ENCODE peak calls at places on chromosomes 5 and 9, in nine cellular contexts. Q is ovary, P is stomach, Y is transverse colon, M is A549, E is K562, X is sigmoid colon, V is HepG2, Z is GM12878. N is an unnamed sample.

GRCh38 chr9:121292801-121293241 is 24.9 kb downstream of the GSN start:
- DNase-seq in Q (no peak), P (no peak), Y (no peak), M (no peak), E (no peak), X (peak), V (no peak), Z (no peak), N (no peak)

GRCh38 chr5:61450170-61450815 is 118.2 kb downstream of the ZSWIM6 start:
- DNase-seq in Q (no peak), P (no peak), Y (no peak), M (peak), E (no peak), X (no peak), V (no peak), Z (no peak), N (no peak)

GRCh38 chr9:36039121-36039520 is 2.4 kb downstream of the RECK start:
- DNase-seq in Q (no peak), P (no peak), Y (no peak), M (no peak), E (no peak), X (no peak), V (no peak), Z (no peak), N (no peak)

GRCh38 chr5:77937015-77937908 is 161.1 kb upstream of the TBCA start:
- DNase-seq in Q (no peak), P (no peak), Y (no peak), M (no peak), E (no peak), X (no peak), V (no peak), Z (peak), N (no peak)

GRCh38 chr9:114779352-114779845 is 26.4 kb downstream of the TNFSF15 start:
- DNase-seq in Q (no peak), P (peak), Y (peak), M (peak), E (no peak), X (no peak), V (no peak), Z (no peak), N (no peak)

GRCh38 chr9:82957526-82958379 is 105.2 kb downstream of the RASEF start:
- DNase-seq in Q (no peak), P (no peak), Y (no peak), M (no peak), E (no peak), X (no peak), V (no peak), Z (no peak), N (no peak)

GRCh38 chr5:151480859-151481258 is 33.5 kb downstream of the SLC36A1 start:
- DNase-seq in Q (no peak), P (no peak), Y (no peak), M (no peak), E (no peak), X (no peak), V (no peak), Z (no peak), N (no peak)

GRCh38 chr5:73722224-73722623 is 96.2 kb downstream of the ARHGEF28 start:
- DNase-seq in Q (no peak), P (no peak), Y (no peak), M (no peak), E (no peak), X (no peak), V (no peak), Z (no peak), N (no peak)

GRCh38 chr5:127051591-127051990 is 21.2 kb upstream of the MARCHF3 start:
- DNase-seq in Q (no peak), P (no peak), Y (no peak), M (no peak), E (no peak), X (no peak), V (no peak), Z (no peak), N (no peak)

GRCh38 chr9:21994526-21994995 is at the start of gene CDKN2B-AS1:
- DNase-seq in Q (peak), P (peak), Y (peak), M (no peak), E (no peak), X (no peak), V (no peak), Z (no peak), N (no peak)

GRCh38 chr5:144684899-144685298 is 514.2 kb downstream of the KCTD16 start:
- DNase-seq in Q (no peak), P (no peak), Y (no peak), M (no peak), E (no peak), X (no peak), V (no peak), Z (no peak), N (no peak)

GRCh38 chr5:1827410-1828397 is 26.5 kb downstream of the NDUFS6 start:
- DNase-seq in Q (no peak), P (no peak), Y (no peak), M (no peak), E (peak), X (peak), V (no peak), Z (no peak), N (no peak)

GRCh38 chr5:75012748-75013147 is 39.6 kb downstream of the GCNT4 start:
- DNase-seq in Q (no peak), P (no peak), Y (no peak), M (no peak), E (no peak), X (no peak), V (no peak), Z (no peak), N (no peak)

GRCh38 chr5:172223901-172224873 is 30.2 kb downstream of the EFCAB9 start:
- DNase-seq in Q (no peak), P (no peak), Y (no peak), M (no peak), E (no peak), X (no peak), V (no peak), Z (peak), N (no peak)

GRCh38 chr5:104708027-104708426 is 1145.4 kb upstream of the NUDT12 start:
- DNase-seq in Q (no peak), P (no peak), Y (no peak), M (no peak), E (no peak), X (no peak), V (no peak), Z (no peak), N (no peak)

GRCh38 chr9:135849186-135849585 is 58.2 kb downstream of the CAMSAP1 start:
- DNase-seq in Q (no peak), P (no peak), Y (no peak), M (no peak), E (no peak), X (no peak), V (no peak), Z (no peak), N (no peak)

GRCh38 chr9:135479469-135480052 is at the start of gene PPP1R26:
- DNase-seq in Q (no peak), P (peak), Y (peak), M (no peak), E (peak), X (no peak), V (no peak), Z (no peak), N (no peak)

GRCh38 chr5:135245521-135246499 is 153.2 kb downstream of the MACROH2A1 start:
- DNase-seq in Q (no peak), P (peak), Y (no peak), M (peak), E (peak), X (peak), V (no peak), Z (no peak), N (no peak)

GRCh38 chr9:114397219-114397847 is 9.6 kb upstream of the AKNA start:
- DNase-seq in Q (no peak), P (no peak), Y (no peak), M (no peak), E (peak), X (no peak), V (no peak), Z (no peak), N (no peak)

GRCh38 chr5:143557061-143557818 is 153.8 kb upstream of the NR3C1 start:
- DNase-seq in Q (no peak), P (no peak), Y (no peak), M (no peak), E (no peak), X (no peak), V (no peak), Z (peak), N (no peak)

GRCh38 chr9:115395511-115396021 is 277.6 kb upstream of the TNC start:
- DNase-seq in Q (no peak), P (no peak), Y (no peak), M (no peak), E (no peak), X (no peak), V (no peak), Z (no peak), N (no peak)

GRCh38 chr9:27003406-27004147 is 1.9 kb downstream of the LRRC19 start:
- DNase-seq in Q (no peak), P (no peak), Y (no peak), M (no peak), E (no peak), X (no peak), V (no peak), Z (no peak), N (no peak)

GRCh38 chr9:68802525-68803015 is 97.5 kb downstream of the PIP5K1B start:
- DNase-seq in Q (no peak), P (no peak), Y (peak), M (no peak), E (no peak), X (no peak), V (no peak), Z (peak), N (no peak)

GRCh38 chr5:1106385-1107166 is 5.3 kb downstream of the SLC12A7 start:
- DNase-seq in Q (no peak), P (no peak), Y (no peak), M (no peak), E (no peak), X (no peak), V (peak), Z (no peak), N (no peak)

GRCh38 chr5:61401726-61402125 is 69.7 kb downstream of the ZSWIM6 start:
- DNase-seq in Q (no peak), P (no peak), Y (no peak), M (no peak), E (peak), X (no peak), V (no peak), Z (no peak), N (no peak)

GRCh38 chr5:9621379-9621903 is 8.7 kb downstream of the TAS2R1 start:
- DNase-seq in Q (no peak), P (no peak), Y (no peak), M (no peak), E (no peak), X (no peak), V (no peak), Z (no peak), N (no peak)

GRCh38 chr5:179747815-179748214 is 15.2 kb downstream of the MAML1 start:
- DNase-seq in Q (no peak), P (no peak), Y (no peak), M (no peak), E (no peak), X (no peak), V (no peak), Z (no peak), N (no peak)

GRCh38 chr5:89546658-89547057 is 663.7 kb upstream of the MEF2C start:
- DNase-seq in Q (no peak), P (no peak), Y (no peak), M (no peak), E (no peak), X (no peak), V (no peak), Z (no peak), N (no peak)

GRCh38 chr9:129667850-129668249 is 2.4 kb downstream of the PRRX2 start:
- DNase-seq in Q (no peak), P (no peak), Y (peak), M (no peak), E (no peak), X (no peak), V (no peak), Z (no peak), N (no peak)

GRCh38 chr9:129669141-129669718 is 3.8 kb downstream of the PRRX2 start:
- DNase-seq in Q (no peak), P (no peak), Y (no peak), M (peak), E (no peak), X (no peak), V (no peak), Z (no peak), N (no peak)

GRCh38 chr9:129671519-129671918 is 6.1 kb downstream of the PRRX2 start:
- DNase-seq in Q (no peak), P (no peak), Y (no peak), M (no peak), E (no peak), X (no peak), V (no peak), Z (no peak), N (no peak)

GRCh38 chr9:129671065-129671464 is 5.6 kb downstream of the PRRX2 start:
- DNase-seq in Q (no peak), P (no peak), Y (no peak), M (no peak), E (no peak), X (no peak), V (no peak), Z (no peak), N (no peak)

GRCh38 chr9:129669946-129670345 is 4.5 kb downstream of the PRRX2 start:
- DNase-seq in Q (no peak), P (no peak), Y (no peak), M (no peak), E (no peak), X (no peak), V (no peak), Z (no peak), N (no peak)
- TF ChIP-seq CTCF in Q (no peak), P (no peak), Y (no peak), M (no peak), E (no peak), X (no peak), V (no peak), Z (no peak), N (no peak)

GRCh38 chr9:137242329-137243204 is 1.5 kb downstream of the TUBB4B start:
- DNase-seq in Q (no peak), P (no peak), Y (no peak), M (no peak), E (no peak), X (no peak), V (no peak), Z (no peak), N (no peak)

GRCh38 chr9:137245450-137246421 is 4.6 kb downstream of the TUBB4B start:
- DNase-seq in Q (no peak), P (no peak), Y (no peak), M (no peak), E (no peak), X (no peak), V (no peak), Z (no peak), N (no peak)

GRCh38 chr9:137244486-137245449 is 3.7 kb downstream of the TUBB4B start:
- DNase-seq in Q (no peak), P (no peak), Y (no peak), M (no peak), E (no peak), X (no peak), V (no peak), Z (no peak), N (no peak)

GRCh38 chr9:137241490-137242328 is 622 bp downstream of the TUBB4B start:
- DNase-seq in Q (peak), P (peak), Y (peak), M (no peak), E (peak), X (peak), V (peak), Z (no peak), N (peak)

GRCh38 chr9:137243626-137244485 is 2.8 kb downstream of the TUBB4B start:
- DNase-seq in Q (no peak), P (no peak), Y (peak), M (no peak), E (no peak), X (no peak), V (no peak), Z (no peak), N (no peak)
- TF ChIP-seq POLR2A in Q (no peak), P (no peak), Y (peak), M (peak), E (peak), X (no peak), V (no peak), Z (no peak), N (no peak)

GRCh38 chr5:102106599-102106998 is 189.5 kb downstream of the SLCO4C1 start:
- DNase-seq in Q (no peak), P (no peak), Y (no peak), M (no peak), E (no peak), X (no peak), V (no peak), Z (no peak), N (no peak)
- TF ChIP-seq EP300 in Q (no peak), P (no peak), Y (no peak), M (no peak), E (no peak), X (no peak), V (no peak), Z (no peak), N (no peak)

GRCh38 chr9:87787735-87788134 is 61.8 kb downstream of the CTSL start:
- DNase-seq in Q (no peak), P (no peak), Y (no peak), M (peak), E (peak), X (no peak), V (no peak), Z (no peak), N (no peak)

GRCh38 chr9:87796232-87796631 is 70.3 kb downstream of the CTSL start:
- DNase-seq in Q (no peak), P (no peak), Y (no peak), M (no peak), E (no peak), X (no peak), V (no peak), Z (no peak), N (no peak)

GRCh38 chr9:87795178-87795577 is 69.3 kb downstream of the CTSL start:
- DNase-seq in Q (no peak), P (no peak), Y (no peak), M (no peak), E (no peak), X (no peak), V (no peak), Z (no peak), N (no peak)

GRCh38 chr9:87793292-87793691 is 67.4 kb downstream of the CTSL start:
- DNase-seq in Q (no peak), P (no peak), Y (no peak), M (peak), E (peak), X (no peak), V (peak), Z (no peak), N (peak)

DNA sequence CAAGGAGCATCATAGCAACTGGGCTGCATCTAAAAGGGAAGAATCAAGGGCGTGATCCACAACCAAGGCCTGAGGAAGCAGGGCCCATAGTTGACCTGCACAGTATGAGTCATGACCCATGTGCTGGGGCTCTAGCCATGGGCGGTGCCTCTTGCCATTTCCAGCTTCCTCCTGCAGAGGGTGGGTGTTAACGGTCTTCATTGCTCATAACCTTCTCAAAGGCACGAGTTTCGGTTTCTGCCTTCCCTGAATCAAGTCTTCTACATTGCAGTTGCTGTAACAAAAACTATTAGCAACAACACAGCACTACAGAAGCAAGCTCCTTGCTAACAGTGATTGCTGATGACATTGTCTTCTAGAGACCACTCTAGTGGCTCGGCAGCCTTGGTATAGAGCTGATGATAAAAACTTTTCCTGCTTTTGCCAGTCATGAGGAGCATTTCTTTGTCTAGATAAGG is 66.9 kb downstream of the CTSL start:
- DNase-seq in Q (no peak), P (peak), Y (peak), M (peak), E (peak), X (peak), V (peak), Z (peak), N (peak)
- TF ChIP-seq CTCF in Q (no peak), P (no peak), Y (no peak), M (peak), E (peak), X (no peak), V (no peak), Z (peak), N (no peak)

GRCh38 chr9:11064853-11065252 is 452.1 kb upstream of the PTPRD start:
- DNase-seq in Q (no peak), P (no peak), Y (no peak), M (no peak), E (peak), X (no peak), V (peak), Z (no peak), N (no peak)
- TF ChIP-seq POLR2A in Q (no peak), P (no peak), Y (no peak), M (no peak), E (peak), X (no peak), V (no peak), Z (no peak), N (no peak)

GRCh38 chr5:149166128-149166527 is 24.8 kb downstream of the ABLIM3 start:
- DNase-seq in Q (no peak), P (no peak), Y (no peak), M (no peak), E (no peak), X (no peak), V (no peak), Z (no peak), N (no peak)
- TF ChIP-seq EP300 in Q (no peak), P (no peak), Y (no peak), M (no peak), E (no peak), X (no peak), V (no peak), Z (no peak), N (no peak)

DNA sequence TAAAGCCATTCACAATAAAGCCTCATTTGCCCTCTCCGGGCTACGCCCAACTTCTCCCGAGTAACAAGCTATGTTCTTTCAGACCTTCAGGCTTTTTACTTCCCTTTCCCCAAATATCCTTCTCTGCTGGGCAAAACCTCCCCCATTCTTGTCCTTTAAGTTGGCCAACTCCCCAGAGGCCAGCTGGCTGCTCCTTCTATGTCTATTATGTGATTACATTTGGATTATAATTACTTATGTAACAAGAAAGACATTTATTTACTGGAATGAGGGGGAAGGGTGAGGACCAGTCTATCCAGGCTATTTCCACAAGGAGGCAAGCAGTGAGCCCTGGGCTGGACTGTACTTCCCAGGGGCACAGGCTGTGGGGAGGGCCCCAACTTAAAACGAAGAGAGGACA is 84.6 kb downstream of the GNAQ start:
- DNase-seq in Q (no peak), P (peak), Y (peak), M (no peak), E (no peak), X (no peak), V (no peak), Z (no peak), N (no peak)
- TF ChIP-seq CTCF in Q (no peak), P (no peak), Y (no peak), M (no peak), E (no peak), X (no peak), V (no peak), Z (no peak), N (no peak)

GRCh38 chr9:132141948-132142594 is 19.8 kb upstream of the NTNG2 start:
- DNase-seq in Q (no peak), P (no peak), Y (no peak), M (peak), E (no peak), X (no peak), V (no peak), Z (no peak), N (no peak)
- TF ChIP-seq POLR2A in Q (no peak), P (no peak), Y (no peak), M (no peak), E (no peak), X (no peak), V (no peak), Z (no peak), N (no peak)

DNA sequence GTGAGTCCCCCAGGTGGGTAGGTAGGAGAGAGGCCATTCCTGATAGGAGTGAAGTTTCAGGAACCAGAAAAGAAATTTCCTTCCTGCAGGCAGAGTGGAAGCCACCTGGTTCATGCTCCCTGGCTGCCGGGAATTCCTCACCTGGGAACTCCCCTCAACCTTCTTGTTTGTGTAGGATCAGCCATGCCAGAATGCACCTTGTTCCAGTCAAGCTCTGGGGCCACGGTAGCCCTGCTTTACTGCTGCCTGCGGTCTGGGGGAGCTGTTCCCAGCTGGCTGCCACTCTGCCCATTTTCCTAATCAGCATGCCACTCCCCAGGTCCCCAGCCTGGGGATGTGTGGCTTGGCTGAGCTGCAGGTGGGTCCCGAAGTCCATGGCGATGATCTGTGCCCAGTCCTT is 18.7 kb upstream of the B4GALT1 start:
- DNase-seq in Q (no peak), P (peak), Y (no peak), M (no peak), E (no peak), X (no peak), V (no peak), Z (no peak), N (no peak)
- TF ChIP-seq EP300 in Q (no peak), P (no peak), Y (no peak), M (no peak), E (no peak), X (no peak), V (no peak), Z (no peak), N (no peak)